ENCODE peak calls at places on chromosomes 1 and 21, in eight cellular contexts. S is sigmoid colon; H is posterior vena cava; N is mesendoderm; X is NCI-H1694; P is HEK293T; T is naive thymus-derived CD4-positive, alpha-beta T cell; F is epithelial cell of esophagus. E is an unnamed sample.

GRCh38 chr21:42962360-42963007 is 11.9 kb upstream of the PKNOX1 start:
- DNase-seq in S (peak), P (no peak), T (no peak), X (no peak), F (no peak), H (no peak), N (no peak), E (no peak)

GRCh38 chr1:25805863-25806225 is 5.9 kb downstream of the SELENON start:
- DNase-seq in T (no peak), N (no peak), S (no peak), F (no peak), H (no peak), X (no peak), P (no peak), E (no peak)

GRCh38 chr21:26433386-26433785 is 139.7 kb downstream of the CYYR1 start:
- DNase-seq in N (no peak), T (no peak), F (no peak), H (no peak), P (no peak), X (no peak), S (no peak), E (no peak)

GRCh38 chr1:178282949-178283367 is 189.1 kb downstream of the RASAL2 start:
- DNase-seq in N (peak), S (no peak), T (no peak), F (peak), H (no peak), P (no peak), X (peak), E (peak)

GRCh38 chr1:162397943-162398560 is 13.9 kb downstream of the SH2D1B start:
- DNase-seq in P (no peak), S (no peak), F (no peak), N (peak), X (no peak), T (no peak), H (no peak), E (no peak)

GRCh38 chr21:43268086-43268803 is 99.4 kb downstream of the CRYAA start:
- DNase-seq in F (no peak), S (no peak), P (no peak), H (no peak), X (no peak), T (no peak), N (no peak), E (no peak)

GRCh38 chr1:187471555-187471954 is 642.8 kb downstream of the PLA2G4A start:
- DNase-seq in S (no peak), P (no peak), X (no peak), H (no peak), F (peak), T (no peak), N (no peak), E (peak)

GRCh38 chr1:83083589-83084224 is 915.2 kb downstream of the TTLL7 start:
- DNase-seq in F (no peak), H (no peak), T (no peak), P (no peak), N (no peak), X (no peak), S (no peak), E (no peak)

GRCh38 chr1:115469703-115470476 is 131.8 kb upstream of the NGF start:
- DNase-seq in N (peak), X (no peak), S (no peak), F (peak), T (no peak), P (peak), H (no peak), E (peak)

GRCh38 chr1:59155326-59155725 is 141.6 kb upstream of the FGGY start:
- DNase-seq in N (no peak), T (no peak), F (no peak), S (no peak), H (no peak), P (no peak), X (no peak), E (no peak)

GRCh38 chr1:52532732-52533327 is 20.1 kb downstream of the TUT4 start:
- DNase-seq in F (no peak), N (no peak), H (no peak), X (no peak), T (no peak), S (no peak), P (no peak), E (no peak)

GRCh38 chr1:171087896-171088295 is 2.8 kb upstream of the FMO3 start:
- DNase-seq in P (no peak), X (no peak), F (no peak), H (no peak), N (no peak), T (no peak), S (no peak), E (no peak)

GRCh38 chr21:18041012-18041411 is 203.6 kb upstream of the CHODL start:
- DNase-seq in X (peak), S (no peak), P (peak), T (no peak), H (no peak), N (peak), F (peak), E (peak)

GRCh38 chr1:32811265-32811664 is 5.9 kb downstream of the YARS1 start:
- DNase-seq in T (no peak), X (no peak), S (no peak), H (no peak), N (peak), P (no peak), F (no peak), E (no peak)

GRCh38 chr1:234256359-234256758 is 116.9 kb upstream of the COA6 start:
- DNase-seq in S (no peak), H (no peak), X (no peak), F (peak), T (no peak), P (no peak), N (no peak), E (peak)

GRCh38 chr1:32250893-32251716 is at the start of gene LCK:
- DNase-seq in F (no peak), X (no peak), N (no peak), P (no peak), T (no peak), S (no peak), H (no peak), E (no peak)

GRCh38 chr1:76867342-76868130 is at the start of gene ST6GALNAC5:
- DNase-seq in T (no peak), P (peak), H (no peak), N (peak), X (peak), S (no peak), F (no peak), E (no peak)

GRCh38 chr1:36565576-36566501 is 83.1 kb upstream of the CSF3R start:
- DNase-seq in S (peak), P (no peak), X (no peak), T (no peak), F (no peak), H (peak), N (no peak), E (no peak)

E was measured in foreskin keratinocyte.